ENCODE peak calls at places on chromosomes 2 and 18, in eight cellular contexts. D, S, V, I, B, J, G and X are unnamed samples.

GRCh38 chr2:234885113-234885512 is 66.7 kb upstream of the SH3BP4 start:
- DNase-seq in D (no peak), S (no peak), V (no peak), I (no peak), B (no peak), J (no peak), G (no peak), X (no peak)

GRCh38 chr2:8794923-8795825 is 42.2 kb downstream of the KIDINS220 start:
- DNase-seq in D (no peak), S (no peak), V (peak; percentile 69), I (no peak), B (no peak), J (no peak), G (no peak), X (no peak)

GRCh38 chr2:166627893-166628292 is 133.8 kb upstream of the SCN7A start:
- DNase-seq in D (no peak), S (no peak), V (no peak), I (peak; percentile 7), B (no peak), J (no peak), G (no peak), X (no peak)

GRCh38 chr18:76449110-76449453 is 46.0 kb downstream of the ZNF516 start:
- DNase-seq in D (no peak), S (no peak), V (no peak), I (no peak), B (no peak), J (no peak), G (no peak), X (no peak)

GRCh38 chr2:32005371-32005976 is 5.3 kb downstream of the MEMO1 start:
- DNase-seq in D (no peak), S (no peak), V (no peak), I (no peak), B (no peak), J (no peak), G (no peak), X (no peak)

GRCh38 chr2:2840681-2841300 is 509.7 kb upstream of the MYT1L start:
- DNase-seq in D (no peak), S (no peak), V (no peak), I (no peak), B (no peak), J (no peak), G (no peak), X (no peak)

GRCh38 chr2:156309922-156310321 is 22.6 kb downstream of the NR4A2 start:
- DNase-seq in D (no peak), S (no peak), V (no peak), I (no peak), B (no peak), J (no peak), G (no peak), X (no peak)

GRCh38 chr18:37564796-37565137 is 831 bp downstream of the CELF4 start:
- DNase-seq in D (peak; percentile 5), S (no peak), V (peak; percentile 80), I (no peak), B (no peak), J (peak; percentile 41), G (peak; percentile 19), X (no peak)

GRCh38 chr2:235533616-235534385 is 40.0 kb downstream of the AGAP1 start:
- DNase-seq in D (no peak), S (no peak), V (no peak), I (no peak), B (no peak), J (no peak), G (no peak), X (no peak)

GRCh38 chr2:128219891-128220290 is 98.8 kb downstream of the HS6ST1 start:
- DNase-seq in D (no peak), S (no peak), V (no peak), I (no peak), B (no peak), J (no peak), G (no peak), X (no peak)

GRCh38 chr2:873651-874580 is 76.7 kb upstream of the SNTG2 start:
- DNase-seq in D (no peak), S (no peak), V (no peak), I (no peak), B (no peak), J (no peak), G (no peak), X (no peak)

GRCh38 chr2:217797170-217797569 is 205.6 kb downstream of the TNS1 start:
- DNase-seq in D (no peak), S (no peak), V (no peak), I (no peak), B (no peak), J (no peak), G (no peak), X (no peak)

GRCh38 chr2:228180126-228181097 is 1.1 kb downstream of the SPHKAP start:
- DNase-seq in D (no peak), S (no peak), V (no peak), I (no peak), B (no peak), J (peak; percentile 63), G (no peak), X (no peak)